ENCODE peak calls at places on chromosome 20, in seven cellular contexts. N, A, P, T, Z, Q and B are unnamed samples.

GRCh38 chr20:38271609-38272120 is 11.1 kb upstream of the KIAA1755 start:
- DNase-seq in N (no peak), A (no peak), P (no peak), T (no peak), Z (no peak), Q (no peak), B (no peak)

GRCh38 chr20:4697874-4698221 is 23.9 kb upstream of the PRND start:
- DNase-seq in Z (no peak), A (no peak), T (no peak), P (no peak), N (no peak), Q (no peak), B (no peak)

GRCh38 chr20:48066256-48066655 is 281.0 kb upstream of the SULF2 start:
- DNase-seq in Z (no peak), N (peak), Q (no peak), T (no peak), P (no peak), A (no peak), B (no peak)

GRCh38 chr20:44961868-44962267 is 1.7 kb upstream of the TOMM34 start:
- DNase-seq in N (peak), T (peak), Q (no peak), Z (no peak), A (no peak), P (no peak), B (no peak)

GRCh38 chr20:8656335-8656734 is 412.6 kb upstream of the PLCB4 start:
- DNase-seq in Q (no peak), Z (no peak), N (no peak), P (no peak), A (no peak), T (no peak), B (no peak)

GRCh38 chr20:45051497-45052060 is 49.3 kb downstream of the KCNS1 start:
- DNase-seq in N (no peak), A (no peak), T (no peak), P (no peak), Q (no peak), Z (no peak), B (no peak)

GRCh38 chr20:61913423-61914225 is 152.1 kb downstream of the TAF4 start:
- DNase-seq in N (no peak), P (no peak), T (no peak), A (peak), Q (no peak), Z (no peak), B (peak)

GRCh38 chr20:11473971-11474370 is 443.7 kb upstream of the BTBD3 start:
- DNase-seq in Q (no peak), N (no peak), A (no peak), P (no peak), T (no peak), Z (no peak), B (no peak)

GRCh38 chr20:63868264-63868663 is 3.2 kb downstream of the TPD52L2 start:
- DNase-seq in N (no peak), A (no peak), T (no peak), Z (no peak), Q (no peak), P (no peak), B (no peak)

GRCh38 chr20:61746147-61746646 is 319.5 kb downstream of the TAF4 start:
- DNase-seq in Z (no peak), N (no peak), T (no peak), Q (peak), A (peak), P (no peak), B (no peak)

GRCh38 chr20:53036992-53037391 is 64.8 kb downstream of the TSHZ2 start:
- DNase-seq in P (no peak), N (no peak), Z (no peak), T (no peak), A (no peak), Q (no peak), B (no peak)

GRCh38 chr20:16713056-16713455 is 16.8 kb upstream of the SNRPB2 start:
- DNase-seq in Z (no peak), P (no peak), A (no peak), N (no peak), T (no peak), Q (no peak), B (no peak)

GRCh38 chr20:13260620-13261279 is 39.7 kb downstream of the ISM1 start:
- DNase-seq in N (no peak), Q (no peak), A (no peak), Z (peak), T (no peak), P (no peak), B (no peak)